ENCODE peak calls at places on chromosomes 6 and 20, in eight cellular contexts. R, G, B, S, D, P, K and C are unnamed samples.

GRCh38 chr6:144695858-144696533 is 410.9 kb downstream of the UTRN start:
- DNase-seq in R (no peak), G (no peak), B (no peak), S (no peak), D (no peak), P (no peak), K (no peak), C (no peak)

GRCh38 chr6:126100386-126100785 is 114.0 kb downstream of the TRMT11 start:
- DNase-seq in R (no peak), G (no peak), B (no peak), S (no peak), D (no peak), P (no peak), K (no peak), C (no peak)

GRCh38 chr6:73710470-73710869 is 14.5 kb downstream of the CD109 start:
- DNase-seq in R (peak), G (no peak), B (peak), S (peak), D (no peak), P (peak), K (no peak), C (no peak)

GRCh38 chr6:8066108-8066507 is 1.9 kb upstream of the BLOC1S5 start:
- DNase-seq in R (no peak), G (no peak), B (no peak), S (no peak), D (no peak), P (no peak), K (no peak), C (peak)

GRCh38 chr6:56595490-56596122 is 47.1 kb downstream of the DST start:
- DNase-seq in R (peak), G (no peak), B (peak), S (peak), D (no peak), P (peak), K (no peak), C (peak)

GRCh38 chr6:157240059-157240959 is 83.0 kb downstream of the TMEM242 start:
- DNase-seq in R (no peak), G (no peak), B (no peak), S (peak), D (no peak), P (peak), K (no peak), C (peak)

GRCh38 chr6:15606347-15606746 is 56.5 kb downstream of the DTNBP1 start:
- DNase-seq in R (no peak), G (no peak), B (no peak), S (no peak), D (no peak), P (no peak), K (no peak), C (no peak)

GRCh38 chr20:22099348-22099747 is 393.9 kb downstream of the PAX1 start:
- DNase-seq in R (no peak), G (no peak), B (no peak), S (no peak), D (no peak), P (no peak), K (no peak), C (no peak)

GRCh38 chr6:156955494-156956183 is 178.5 kb downstream of the ARID1B start:
- DNase-seq in R (no peak), G (no peak), B (no peak), S (no peak), D (peak), P (peak), K (peak), C (no peak)

GRCh38 chr6:49787176-49787575 is at the start of gene PGK2:
- DNase-seq in R (no peak), G (no peak), B (no peak), S (no peak), D (no peak), P (no peak), K (no peak), C (peak)

GRCh38 chr6:142721213-142721920 is 223.6 kb downstream of the HIVEP2 start:
- DNase-seq in R (no peak), G (no peak), B (no peak), S (no peak), D (no peak), P (no peak), K (no peak), C (no peak)

GRCh38 chr20:58634121-58634817 is 16.8 kb upstream of the STX16 start:
- DNase-seq in R (no peak), G (peak), B (peak), S (peak), D (no peak), P (peak), K (no peak), C (peak)

GRCh38 chr6:53926505-53926904 is 131.7 kb downstream of the LRRC1 start:
- DNase-seq in R (no peak), G (no peak), B (no peak), S (peak), D (no peak), P (peak), K (no peak), C (peak)

GRCh38 chr20:4076671-4077070 is 61.3 kb upstream of the RNF24 start:
- DNase-seq in R (peak), G (no peak), B (peak), S (peak), D (no peak), P (peak), K (peak), C (peak)

GRCh38 chr6:37011656-37012378 is 6.4 kb downstream of the FGD2 start:
- DNase-seq in R (no peak), G (peak), B (peak), S (peak), D (no peak), P (peak), K (no peak), C (no peak)

GRCh38 chr20:34222208-34222607 is 19.0 kb upstream of the ASIP start:
- DNase-seq in R (peak), G (no peak), B (peak), S (peak), D (no peak), P (peak), K (no peak), C (peak)

GRCh38 chr6:44342052-44342451 is 398 bp upstream of the SPATS1 start:
- DNase-seq in R (no peak), G (no peak), B (peak), S (no peak), D (no peak), P (peak), K (no peak), C (no peak)

DNA sequence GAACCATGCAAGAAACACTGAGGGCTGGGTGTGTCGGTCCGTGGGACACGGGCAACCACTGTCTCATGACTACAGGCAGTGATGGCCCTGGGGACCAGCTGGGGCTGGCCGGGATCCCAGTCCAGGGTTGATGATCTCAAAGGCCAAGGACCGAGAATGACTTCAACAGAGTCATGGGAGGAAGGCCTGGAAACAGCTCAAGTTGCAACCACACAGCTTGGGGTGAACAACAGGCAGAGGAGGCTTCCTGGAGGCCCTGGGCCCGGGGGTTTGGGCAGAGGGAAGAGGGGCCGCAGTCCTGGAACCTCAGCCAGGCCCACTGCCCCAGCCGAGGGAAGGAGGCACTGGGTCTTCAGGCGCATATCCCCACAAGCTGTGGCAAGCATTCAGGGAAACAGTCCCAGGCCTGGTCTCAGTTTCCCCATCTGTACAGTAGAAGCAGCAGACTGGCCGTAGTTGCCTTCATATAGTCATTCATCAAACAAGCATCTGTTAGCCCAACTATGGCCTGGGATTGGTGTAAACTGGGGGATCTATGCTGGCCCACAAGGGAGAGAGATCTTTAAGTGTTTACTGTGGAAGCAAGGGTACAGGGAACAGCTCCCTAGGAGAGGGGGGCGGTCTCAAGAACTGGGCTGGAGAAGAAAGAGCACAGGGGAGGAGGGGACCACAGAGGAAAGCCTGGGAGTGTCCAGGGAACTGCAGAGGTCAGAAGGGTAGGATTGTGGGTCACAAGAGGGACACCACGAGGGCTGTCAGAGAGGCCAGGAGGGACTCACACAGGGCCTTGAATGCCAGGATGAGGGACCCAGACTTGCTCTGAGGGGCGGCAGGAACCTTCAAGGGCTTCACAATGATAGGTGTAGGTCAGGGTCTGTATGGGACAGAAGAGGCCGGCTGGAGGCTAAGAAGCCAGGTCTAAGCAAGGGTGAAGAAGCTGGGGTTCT is 2.1 kb downstream of the MYL9 start:
- DNase-seq in R (no peak), G (no peak), B (peak), S (peak), D (peak), P (peak), K (no peak), C (no peak)
- H3K4me3 ChIP-seq in R (peak), G (no peak), B (peak), S (peak), D (peak), P (peak), K (no peak), C (no peak)

GRCh38 chr6:30915591-30915946 is 1.5 kb downstream of the VARS2 start:
- DNase-seq in R (peak), G (no peak), B (peak), S (peak), D (no peak), P (peak), K (peak), C (peak)
- H3K4me3 ChIP-seq in R (no peak), G (no peak), B (no peak), S (no peak), D (peak), P (no peak), K (no peak), C (no peak)

GRCh38 chr6:28693751-28694443 is 168.2 kb downstream of the GPX5 start:
- DNase-seq in R (no peak), G (no peak), B (no peak), S (no peak), D (no peak), P (no peak), K (no peak), C (no peak)
- H3K4me3 ChIP-seq in R (no peak), G (no peak), B (no peak), S (no peak), D (no peak), P (no peak), K (no peak), C (no peak)

GRCh38 chr20:47258745-47259695 is 97.5 kb downstream of the ZMYND8 start:
- DNase-seq in R (no peak), G (no peak), B (peak), S (peak), D (no peak), P (peak), K (no peak), C (peak)
- H3K4me3 ChIP-seq in R (no peak), G (no peak), B (no peak), S (no peak), D (no peak), P (no peak), K (no peak), C (no peak)